ENCODE peak calls at places on chromosomes 12 and 14, in nine cellular contexts. G, M, J, H, Q, U, Z, T and A are unnamed samples.

GRCh38 chr12:9331218-9331626 is 123.0 kb upstream of the PZP start:
- DNase-seq in G (peak), M (peak), J (peak), H (peak), Q (no peak), U (no peak), Z (peak), T (peak), A (peak)

GRCh38 chr14:75204106-75204505 is 27.7 kb upstream of the TMED10 start:
- DNase-seq in G (no peak), M (no peak), J (no peak), H (no peak), Q (no peak), U (no peak), Z (no peak), T (no peak), A (no peak)

GRCh38 chr12:132176358-132176919 is 32.2 kb downstream of the NOC4L start:
- DNase-seq in G (no peak), M (no peak), J (no peak), H (no peak), Q (no peak), U (no peak), Z (no peak), T (no peak), A (no peak)

GRCh38 chr14:21987937-21988336 is 314.3 kb upstream of the OR4E1 start:
- DNase-seq in G (no peak), M (no peak), J (peak), H (no peak), Q (no peak), U (no peak), Z (no peak), T (no peak), A (no peak)

GRCh38 chr14:23378612-23379220 is 1.9 kb downstream of the CMTM5 start:
- DNase-seq in G (no peak), M (no peak), J (no peak), H (no peak), Q (no peak), U (no peak), Z (no peak), T (no peak), A (no peak)

GRCh38 chr14:91119556-91120311 is 5.9 kb downstream of the DGLUCY start:
- DNase-seq in G (no peak), M (no peak), J (peak), H (no peak), Q (no peak), U (no peak), Z (no peak), T (no peak), A (no peak)

GRCh38 chr14:101496779-101497420 is 64.4 kb upstream of the DIO3 start:
- DNase-seq in G (no peak), M (no peak), J (no peak), H (no peak), Q (no peak), U (no peak), Z (no peak), T (no peak), A (no peak)

GRCh38 chr12:66387067-66387466 is 84.8 kb downstream of the HELB start:
- DNase-seq in G (no peak), M (no peak), J (no peak), H (no peak), Q (no peak), U (no peak), Z (no peak), T (no peak), A (peak)

GRCh38 chr12:123363385-123363742 is 1.3 kb downstream of the SBNO1 start:
- DNase-seq in G (no peak), M (no peak), J (no peak), H (no peak), Q (peak), U (no peak), Z (peak), T (no peak), A (no peak)

GRCh38 chr14:65478596-65478995 is 66.1 kb downstream of the FUT8 start:
- DNase-seq in G (no peak), M (no peak), J (peak), H (no peak), Q (peak), U (no peak), Z (peak), T (no peak), A (no peak)

GRCh38 chr14:89268514-89268913 is 148.5 kb downstream of the FOXN3 start:
- DNase-seq in G (no peak), M (no peak), J (no peak), H (no peak), Q (no peak), U (no peak), Z (no peak), T (no peak), A (no peak)

GRCh38 chr12:70784042-70784668 is 136.4 kb downstream of the PTPRR start:
- DNase-seq in G (no peak), M (no peak), J (no peak), H (no peak), Q (no peak), U (no peak), Z (no peak), T (no peak), A (no peak)

GRCh38 chr12:32615441-32615840 is 63.7 kb upstream of the DNM1L start:
- DNase-seq in G (no peak), M (no peak), J (no peak), H (no peak), Q (no peak), U (no peak), Z (no peak), T (no peak), A (no peak)

GRCh38 chr14:24411468-24412454 is 13.0 kb downstream of the NYNRIN start:
- DNase-seq in G (no peak), M (peak), J (peak), H (no peak), Q (peak), U (no peak), Z (peak), T (no peak), A (peak)

GRCh38 chr12:16352481-16352880 is 5.0 kb downstream of the MGST1 start:
- DNase-seq in G (no peak), M (no peak), J (no peak), H (no peak), Q (no peak), U (no peak), Z (no peak), T (no peak), A (no peak)

GRCh38 chr12:62466596-62467411 is at the start of gene MON2:
- DNase-seq in G (peak), M (peak), J (peak), H (peak), Q (peak), U (no peak), Z (peak), T (peak), A (peak)

GRCh38 chr12:107134558-107134957 is 41.2 kb upstream of the CRY1 start:
- DNase-seq in G (no peak), M (no peak), J (peak), H (peak), Q (no peak), U (no peak), Z (peak), T (no peak), A (no peak)